ENCODE peak calls at places on chromosomes 4 and X, in four cellular contexts. G, W, C and A are unnamed samples.

GRCh38 chrX:65407157-65407626 is 127.4 kb downstream of the LAS1L start:
- DNase-seq in G (no peak), W (no peak), C (no peak), A (peak)

GRCh38 chrX:120453985-120454384 is 15.1 kb downstream of the LAMP2 start:
- DNase-seq in G (no peak), W (no peak), C (no peak), A (no peak)

GRCh38 chrX:41122664-41123257 is 37.5 kb downstream of the USP9X start:
- DNase-seq in G (no peak), W (no peak), C (no peak), A (no peak)

GRCh38 chr4:64564126-64564525 is 154.9 kb upstream of the TECRL start:
- DNase-seq in G (no peak), W (no peak), C (no peak), A (no peak)

GRCh38 chrX:16511776-16512400 is 138.1 kb upstream of the S100G start:
- DNase-seq in G (no peak), W (no peak), C (no peak), A (no peak)

GRCh38 chr4:48342559-48342878 is 1.2 kb downstream of the SLAIN2 start:
- DNase-seq in G (no peak), W (no peak), C (peak), A (no peak)

GRCh38 chr4:74397748-74398426 is 32.9 kb downstream of the EREG start:
- DNase-seq in G (no peak), W (no peak), C (no peak), A (no peak)

GRCh38 chr4:184358521-184359232 is 115.7 kb downstream of the IRF2 start:
- DNase-seq in G (no peak), W (no peak), C (no peak), A (no peak)

GRCh38 chr4:140756292-140757219 is at the start of gene TBC1D9:
- DNase-seq in G (peak), W (peak), C (no peak), A (peak)

GRCh38 chr4:25865586-25865985 is 2.8 kb upstream of the SEL1L3 start:
- DNase-seq in G (no peak), W (no peak), C (no peak), A (peak)

GRCh38 chr4:165184220-165184619 is 23.1 kb upstream of the KLHL2 start:
- DNase-seq in G (no peak), W (no peak), C (no peak), A (no peak)

GRCh38 chr4:106695846-106696245 is 327.3 kb upstream of the GIMD1 start:
- DNase-seq in G (no peak), W (no peak), C (no peak), A (no peak)

GRCh38 chr4:126180642-126181041 is 865.9 kb downstream of the FAT4 start:
- DNase-seq in G (no peak), W (no peak), C (no peak), A (no peak)

GRCh38 chr4:125198916-125199315 is 115.8 kb upstream of the FAT4 start:
- DNase-seq in G (no peak), W (no peak), C (no peak), A (no peak)

GRCh38 chr4:137650051-137650450 is 117.8 kb upstream of the PCDH18 start:
- DNase-seq in G (no peak), W (no peak), C (no peak), A (no peak)

GRCh38 chr4:185730387-185730786 is 81.6 kb downstream of the SORBS2 start:
- DNase-seq in G (no peak), W (no peak), C (no peak), A (no peak)

GRCh38 chr4:38967260-38968095 is 64.7 kb downstream of the TMEM156 start:
- DNase-seq in G (no peak), W (no peak), C (no peak), A (no peak)

GRCh38 chr4:73772353-73772752 is 32.0 kb downstream of the CXCL8 start:
- DNase-seq in G (no peak), W (no peak), C (no peak), A (no peak)

GRCh38 chr4:98710831-98711230 is 52.4 kb upstream of the TSPAN5 start:
- DNase-seq in G (no peak), W (no peak), C (no peak), A (no peak)

GRCh38 chr4:8533274-8533865 is 46.8 kb upstream of the GPR78 start:
- DNase-seq in G (no peak), W (no peak), C (no peak), A (no peak)

GRCh38 chr4:98781641-98782348 is 123.4 kb upstream of the TSPAN5 start:
- DNase-seq in G (no peak), W (no peak), C (no peak), A (no peak)

GRCh38 chr4:89056953-89057398 is at the start of gene FAM13A:
- DNase-seq in G (peak), W (no peak), C (no peak), A (no peak)

GRCh38 chr4:83828601-83829000 is 292.7 kb downstream of the GPAT3 start:
- DNase-seq in G (no peak), W (no peak), C (no peak), A (no peak)

GRCh38 chr4:76905521-76905920 is 7.6 kb upstream of the SOWAHB start:
- DNase-seq in G (no peak), W (no peak), C (no peak), A (no peak)

GRCh38 chr4:168995537-168996295 is 14.3 kb downstream of the CBR4 start:
- DNase-seq in G (no peak), W (no peak), C (no peak), A (no peak)

GRCh38 chrX:130688360-130688759 is 214.6 kb downstream of the ENOX2 start:
- DNase-seq in G (no peak), W (no peak), C (no peak), A (no peak)